ENCODE peak calls at places on chromosomes 1 and 21, in eight cellular contexts. K, G, V, F, R, T, C and I are unnamed samples.

GRCh38 chr1:111126354-111126753 is 13.5 kb downstream of the DRAM2 start:
- DNase-seq in K (no peak), G (no peak), V (no peak), F (no peak), R (no peak), T (no peak), C (no peak), I (no peak)

GRCh38 chr1:114269539-114269938 is 115.9 kb upstream of the SYT6 start:
- DNase-seq in K (no peak), G (no peak), V (no peak), F (no peak), R (no peak), T (no peak), C (no peak), I (no peak)

GRCh38 chr1:30888391-30888790 is 20.2 kb downstream of the SDC3 start:
- DNase-seq in K (peak), G (no peak), V (no peak), F (no peak), R (peak), T (peak), C (no peak), I (peak)

GRCh38 chr1:156663178-156663577 is 14.0 kb downstream of the NES start:
- DNase-seq in K (peak), G (no peak), V (no peak), F (no peak), R (no peak), T (no peak), C (peak), I (no peak)

GRCh38 chr1:50097041-50097739 is 11.5 kb upstream of the ELAVL4 start:
- DNase-seq in K (no peak), G (no peak), V (no peak), F (no peak), R (no peak), T (no peak), C (no peak), I (no peak)

GRCh38 chr1:172990598-172991215 is 60.0 kb downstream of the TNFSF18 start:
- DNase-seq in K (no peak), G (no peak), V (no peak), F (no peak), R (no peak), T (peak), C (peak), I (no peak)

GRCh38 chr1:152347116-152347728 is 12.6 kb downstream of the FLG2 start:
- DNase-seq in K (no peak), G (peak), V (peak), F (no peak), R (peak), T (peak), C (peak), I (peak)

GRCh38 chr1:243946946-243947345 is 96.9 kb upstream of the AKT3 start:
- DNase-seq in K (no peak), G (peak), V (peak), F (no peak), R (peak), T (no peak), C (peak), I (no peak)

GRCh38 chr1:200317236-200317635 is 92.6 kb downstream of the ZNF281 start:
- DNase-seq in K (no peak), G (no peak), V (no peak), F (no peak), R (no peak), T (peak), C (no peak), I (no peak)

GRCh38 chr21:34916446-34916845 is 132.7 kb downstream of the RUNX1 start:
- DNase-seq in K (no peak), G (no peak), V (no peak), F (no peak), R (no peak), T (peak), C (no peak), I (no peak)

GRCh38 chr1:36172983-36173382 is 17.0 kb downstream of the MAP7D1 start:
- DNase-seq in K (no peak), G (no peak), V (no peak), F (no peak), R (no peak), T (no peak), C (peak), I (no peak)

GRCh38 chr1:51331206-51332100 is 1.1 kb upstream of the TTC39A start:
- DNase-seq in K (no peak), G (no peak), V (no peak), F (no peak), R (peak), T (no peak), C (peak), I (peak)

GRCh38 chr1:212488436-212489283 is 55.9 kb downstream of the NENF start:
- DNase-seq in K (peak), G (no peak), V (no peak), F (no peak), R (peak), T (peak), C (no peak), I (peak)
- H3K27ac ChIP-seq in K (peak), G (no peak), V (no peak), F (peak), R (peak), T (peak), C (no peak), I (peak)

GRCh38 chr1:145828368-145829016 is 4.5 kb downstream of the POLR3C start:
- DNase-seq in K (no peak), G (no peak), V (no peak), F (no peak), R (no peak), T (no peak), C (no peak), I (no peak)

GRCh38 chr1:145827966-145828365 is 4.0 kb downstream of the POLR3C start:
- DNase-seq in K (no peak), G (no peak), V (no peak), F (no peak), R (no peak), T (no peak), C (peak), I (no peak)

GRCh38 chr1:145823565-145824498 is at the start of the genes POLR3C and RNF115:
- DNase-seq in K (peak), G (peak), V (peak), F (peak), R (peak), T (peak), C (peak), I (peak)

GRCh38 chr1:145826030-145826429 is 2.0 kb downstream of the POLR3C start:
- DNase-seq in K (no peak), G (no peak), V (no peak), F (no peak), R (no peak), T (no peak), C (no peak), I (no peak)

GRCh38 chr1:145824499-145824842 is 471 bp downstream of the POLR3C start:
- DNase-seq in K (no peak), G (no peak), V (no peak), F (no peak), R (no peak), T (no peak), C (no peak), I (no peak)
- H3K27ac ChIP-seq in K (peak), G (peak), V (peak), F (peak), R (peak), T (peak), C (peak), I (peak)

DNA sequence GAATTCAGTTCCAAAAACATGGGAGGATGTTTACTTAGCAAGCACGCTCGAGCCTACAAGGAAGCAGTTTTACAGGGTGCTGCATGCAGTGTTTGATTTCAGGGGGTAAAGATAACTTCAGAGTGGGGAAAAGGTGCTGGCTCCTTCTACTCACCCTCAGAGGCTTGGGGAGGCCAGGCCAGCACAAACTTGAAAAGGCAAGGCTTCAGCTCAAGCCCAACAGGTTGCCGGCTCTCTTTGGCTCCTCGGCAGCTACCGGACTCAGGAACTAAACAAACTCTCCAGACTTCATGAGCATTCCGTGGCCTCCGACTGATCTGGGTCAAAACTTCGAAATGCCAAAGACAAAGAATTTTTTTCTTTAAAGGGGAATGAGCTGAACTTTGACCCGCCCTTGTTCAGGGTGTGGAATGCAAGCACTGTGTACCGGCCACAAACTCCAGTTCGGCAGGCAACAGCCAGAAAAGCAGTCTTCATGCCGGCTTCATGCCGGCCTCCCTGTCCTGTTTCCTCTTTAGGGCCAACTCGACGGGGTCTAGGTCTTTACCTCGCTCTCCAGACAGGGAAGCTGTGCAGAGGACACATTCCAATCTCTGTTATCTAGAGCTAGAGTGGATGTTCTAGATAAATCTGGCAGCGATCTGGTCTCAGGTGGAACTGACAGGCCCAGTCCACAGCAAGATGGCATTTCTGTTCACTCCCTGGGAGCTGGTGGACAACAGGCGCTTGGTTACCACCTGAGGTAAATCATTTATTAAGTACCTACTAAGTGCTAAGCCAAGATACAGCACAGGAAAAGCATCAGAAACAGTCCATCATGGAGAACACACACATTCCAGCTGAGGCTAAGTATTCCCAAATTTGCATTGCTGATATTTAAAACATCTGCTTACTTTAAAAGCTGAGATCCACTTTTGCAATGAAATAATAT is 75.0 kb downstream of the CD46 start:
- DNase-seq in K (no peak), G (no peak), V (no peak), F (no peak), R (peak), T (no peak), C (peak), I (peak)
- H3K27ac ChIP-seq in K (peak), G (peak), V (peak), F (peak), R (peak), T (peak), C (peak), I (peak)

DNA sequence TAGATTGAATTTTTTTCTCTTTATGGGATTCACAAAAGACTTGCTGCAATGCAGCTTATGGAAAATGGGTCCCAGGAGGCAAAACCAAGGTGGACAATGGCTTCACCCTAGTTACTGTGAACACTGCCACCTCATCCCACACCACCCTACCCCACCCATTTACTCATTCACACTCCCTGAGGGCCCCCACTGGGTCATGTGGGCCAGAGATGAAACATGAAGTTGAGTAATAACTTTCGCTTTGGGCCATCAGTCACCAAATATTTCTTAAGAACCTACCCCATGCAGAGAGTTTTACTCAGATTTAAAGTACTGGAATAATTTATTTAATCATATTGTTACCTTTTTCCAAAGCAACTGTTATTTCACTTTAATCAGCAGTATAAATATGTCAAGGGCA is 191.8 kb downstream of the TPR start:
- DNase-seq in K (no peak), G (no peak), V (no peak), F (no peak), R (no peak), T (no peak), C (no peak), I (no peak)
- H3K27ac ChIP-seq in K (no peak), G (no peak), V (no peak), F (no peak), R (no peak), T (no peak), C (no peak), I (no peak)

GRCh38 chr1:61163355-61163754 is 81.0 kb downstream of the NFIA start:
- DNase-seq in K (no peak), G (no peak), V (no peak), F (no peak), R (no peak), T (no peak), C (no peak), I (no peak)

GRCh38 chr1:61160526-61160925 is 78.2 kb downstream of the NFIA start:
- DNase-seq in K (no peak), G (no peak), V (no peak), F (no peak), R (no peak), T (no peak), C (no peak), I (no peak)

GRCh38 chr1:61165402-61165801 is 83.0 kb downstream of the NFIA start:
- DNase-seq in K (no peak), G (no peak), V (no peak), F (no peak), R (no peak), T (no peak), C (no peak), I (no peak)

GRCh38 chr1:61163794-61164193 is 81.4 kb downstream of the NFIA start:
- DNase-seq in K (no peak), G (no peak), V (no peak), F (no peak), R (no peak), T (no peak), C (no peak), I (no peak)

GRCh38 chr1:61162513-61163274 is 80.3 kb downstream of the NFIA start:
- DNase-seq in K (no peak), G (no peak), V (no peak), F (no peak), R (no peak), T (no peak), C (peak), I (no peak)
- H3K27ac ChIP-seq in K (no peak), G (no peak), V (no peak), F (peak), R (no peak), T (no peak), C (no peak), I (no peak)

GRCh38 chr1:41876533-41877445 is 41.9 kb downstream of the HIVEP3 start:
- DNase-seq in K (no peak), G (no peak), V (no peak), F (no peak), R (no peak), T (no peak), C (no peak), I (no peak)
- H3K27ac ChIP-seq in K (no peak), G (no peak), V (no peak), F (no peak), R (no peak), T (peak), C (no peak), I (no peak)

GRCh38 chr1:59686574-59686973 is 128.2 kb upstream of the HOOK1 start:
- DNase-seq in K (no peak), G (no peak), V (no peak), F (no peak), R (no peak), T (no peak), C (no peak), I (no peak)
- H3K27ac ChIP-seq in K (no peak), G (no peak), V (no peak), F (no peak), R (no peak), T (no peak), C (no peak), I (no peak)

GRCh38 chr21:43349644-43350043 is 77.3 kb downstream of the SIK1 start:
- DNase-seq in K (no peak), G (no peak), V (no peak), F (no peak), R (no peak), T (no peak), C (no peak), I (no peak)

GRCh38 chr21:43347864-43348766 is 78.8 kb downstream of the SIK1 start:
- DNase-seq in K (no peak), G (no peak), V (no peak), F (no peak), R (no peak), T (no peak), C (no peak), I (no peak)

GRCh38 chr21:43347461-43347860 is 79.5 kb downstream of the SIK1 start:
- DNase-seq in K (no peak), G (no peak), V (no peak), F (no peak), R (no peak), T (no peak), C (no peak), I (no peak)

GRCh38 chr21:43346551-43346950 is 80.4 kb downstream of the SIK1 start:
- DNase-seq in K (no peak), G (no peak), V (no peak), F (no peak), R (no peak), T (no peak), C (no peak), I (no peak)

DNA sequence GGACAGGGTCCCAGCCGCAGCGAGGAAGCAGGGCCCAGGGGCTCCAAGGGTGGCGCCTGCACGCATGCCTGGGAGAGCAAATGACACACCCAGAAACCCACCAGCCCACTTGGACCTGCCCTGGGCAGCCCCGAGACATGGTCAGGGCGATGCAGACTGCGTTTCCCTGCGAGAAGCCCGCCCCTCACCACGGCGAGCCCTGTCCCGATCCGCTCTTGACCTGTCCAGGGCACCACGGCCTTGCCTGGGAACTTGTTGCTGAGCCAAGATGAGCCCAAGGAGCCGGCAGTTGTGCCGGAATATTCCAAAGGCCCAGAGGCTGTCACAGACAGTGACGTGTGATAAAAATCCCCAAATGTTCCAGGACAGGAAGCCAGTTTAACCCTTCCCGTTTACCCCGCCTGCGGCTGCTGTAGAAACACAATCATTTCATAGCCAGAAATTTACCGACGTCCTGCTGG is 78.1 kb downstream of the SIK1 start:
- DNase-seq in K (no peak), G (no peak), V (no peak), F (no peak), R (no peak), T (no peak), C (peak), I (no peak)
- H3K27ac ChIP-seq in K (no peak), G (no peak), V (no peak), F (peak), R (peak), T (no peak), C (peak), I (peak)

GRCh38 chr1:11019971-11020370 is 7.5 kb downstream of the TARDBP start:
- DNase-seq in K (no peak), G (no peak), V (no peak), F (no peak), R (no peak), T (no peak), C (no peak), I (no peak)
- H3K27ac ChIP-seq in K (no peak), G (no peak), V (no peak), F (no peak), R (no peak), T (no peak), C (no peak), I (no peak)